ENCODE peak calls at places on chromosomes 2 and 18, in nine cellular contexts. Y is breast epithelium, W is BJ, V is A673, I is adrenal gland, X is tibial artery, H is GM12865, N is tibial nerve, T is prostate gland. S is an unnamed sample.

GRCh38 chr2:207066166-207066565 is 99.6 kb downstream of the KLF7 start:
- DNase-seq in V (no peak), T (no peak), W (no peak), N (no peak), X (no peak), H (no peak), Y (no peak), I (no peak), S (no peak)

GRCh38 chr2:187842978-187843847 is 289.0 kb upstream of the TFPI start:
- DNase-seq in N (peak), H (peak), V (peak), X (no peak), T (no peak), Y (no peak), W (peak), I (no peak), S (peak)

GRCh38 chr2:234300393-234300792 is 196.5 kb downstream of the ARL4C start:
- DNase-seq in V (no peak), T (no peak), Y (no peak), H (no peak), N (no peak), I (no peak), W (no peak), X (no peak), S (no peak)

GRCh38 chr18:44920441-44920840 is 239.8 kb downstream of the SETBP1 start:
- DNase-seq in Y (no peak), V (no peak), X (no peak), T (no peak), H (no peak), N (no peak), I (no peak), W (no peak), S (no peak)

GRCh38 chr2:82879803-82880202 is 1579.3 kb downstream of the SUCLG1 start:
- DNase-seq in V (no peak), X (no peak), W (no peak), Y (no peak), H (no peak), N (no peak), T (no peak), I (no peak), S (no peak)

GRCh38 chr2:235793163-235793752 is 299.4 kb downstream of the AGAP1 start:
- DNase-seq in W (no peak), X (no peak), I (no peak), Y (no peak), N (no peak), V (peak), H (peak), T (no peak), S (no peak)

GRCh38 chr2:196431957-196432356 is 207.6 kb upstream of the CCDC150 start:
- DNase-seq in V (peak), I (no peak), Y (no peak), H (no peak), N (no peak), X (no peak), T (no peak), W (no peak), S (no peak)

GRCh38 chr2:216350214-216350789 is 22.0 kb downstream of the MARCHF4 start:
- DNase-seq in Y (no peak), N (no peak), H (no peak), T (no peak), X (no peak), V (no peak), I (no peak), W (no peak), S (no peak)

GRCh38 chr2:64454316-64455030 is 511 bp downstream of the LGALSL start:
- DNase-seq in W (no peak), Y (peak), N (peak), T (peak), V (peak), H (peak), I (peak), X (peak), S (no peak)

GRCh38 chr2:219399716-219400478 is 12.2 kb upstream of the DNPEP start:
- DNase-seq in N (no peak), W (no peak), X (no peak), T (no peak), V (no peak), H (no peak), I (no peak), Y (no peak), S (no peak)

GRCh38 chr2:42100696-42101585 is 53.1 kb downstream of the PKDCC start:
- DNase-seq in T (no peak), X (peak), Y (peak), N (no peak), H (peak), V (peak), I (peak), W (peak), S (no peak)

GRCh38 chr2:164840930-164841718 is 499 bp downstream of the COBLL1 start:
- DNase-seq in I (peak), W (no peak), H (peak), V (peak), Y (peak), X (peak), N (no peak), T (peak), S (no peak)

GRCh38 chr18:48828713-48829442 is 121.9 kb downstream of the SMAD7 start:
- DNase-seq in V (peak), T (no peak), W (no peak), X (peak), I (peak), N (no peak), Y (peak), H (no peak), S (no peak)

GRCh38 chr2:98454500-98455235 is 10.0 kb downstream of the INPP4A start:
- DNase-seq in X (no peak), W (no peak), Y (no peak), N (no peak), H (peak), T (no peak), I (no peak), V (no peak), S (no peak)

GRCh38 chr2:195573314-195573713 is 83.7 kb upstream of the SLC39A10 start:
- DNase-seq in Y (no peak), W (no peak), I (no peak), V (no peak), H (no peak), X (no peak), N (no peak), T (no peak), S (no peak)

GRCh38 chr2:222799262-222799918 is 61.4 kb upstream of the ACSL3 start:
- DNase-seq in T (no peak), Y (no peak), N (no peak), V (no peak), H (no peak), X (no peak), I (no peak), W (no peak), S (no peak)

GRCh38 chr2:124585277-124585676 is 560.2 kb downstream of the CNTNAP5 start:
- DNase-seq in Y (no peak), W (no peak), X (no peak), N (no peak), V (no peak), H (no peak), T (no peak), I (no peak), S (no peak)
- TF ChIP-seq CTCF in Y (no peak), W (no peak), X (no peak), N (no peak), V (no peak), H (no peak), T (no peak), I (no peak), S (no peak)

GRCh38 chr2:120867290-120868231 is 131.9 kb downstream of the GLI2 start:
- DNase-seq in T (peak), V (peak), X (peak), Y (no peak), H (no peak), W (peak), I (peak), N (peak), S (no peak)
- H3K4me3 ChIP-seq in T (peak), V (peak), X (peak), Y (peak), H (no peak), W (peak), I (peak), N (peak), S (peak)

GRCh38 chr2:104733544-104733943 is 120.4 kb upstream of the POU3F3 start:
- DNase-seq in H (peak), W (no peak), I (no peak), T (no peak), X (no peak), Y (no peak), V (peak), N (no peak), S (no peak)
- TF ChIP-seq CTCF in H (peak), W (no peak), I (no peak), T (no peak), X (no peak), Y (no peak), V (peak), N (no peak), S (peak)

GRCh38 chr18:77248873-77249582 is 620 bp upstream of the GALR1 start:
- DNase-seq in X (no peak), Y (no peak), T (no peak), N (no peak), H (no peak), W (no peak), V (no peak), I (no peak), S (no peak)

GRCh38 chr18:77251730-77252050 is 2.0 kb downstream of the GALR1 start:
- DNase-seq in I (no peak), V (no peak), H (no peak), T (no peak), X (no peak), N (no peak), W (no peak), Y (no peak), S (no peak)

GRCh38 chr18:77250926-77251729 is 1.5 kb downstream of the GALR1 start:
- DNase-seq in I (no peak), W (no peak), H (no peak), X (no peak), V (no peak), N (no peak), Y (no peak), T (no peak), S (no peak)

GRCh38 chr18:77249583-77250500 is at the start of gene GALR1:
- DNase-seq in V (no peak), H (no peak), I (no peak), X (no peak), T (no peak), N (no peak), W (no peak), Y (no peak), S (no peak)

GRCh38 chr18:77250501-77250925 is 865 bp downstream of the GALR1 start:
- DNase-seq in N (no peak), T (no peak), V (no peak), X (no peak), Y (no peak), W (no peak), H (no peak), I (no peak), S (no peak)
- H3K4me3 ChIP-seq in N (peak), T (peak), V (no peak), X (peak), Y (peak), W (no peak), H (no peak), I (no peak), S (no peak)

GRCh38 chr2:84491256-84491655 is 25.0 kb upstream of the DNAH6 start:
- DNase-seq in X (no peak), V (no peak), I (no peak), Y (no peak), N (no peak), T (no peak), W (no peak), H (no peak), S (no peak)

GRCh38 chr2:84493494-84493893 is 22.8 kb upstream of the DNAH6 start:
- DNase-seq in Y (no peak), V (peak), X (no peak), I (no peak), T (no peak), N (no peak), W (peak), H (no peak), S (peak)

GRCh38 chr2:84491741-84492140 is 24.6 kb upstream of the DNAH6 start:
- DNase-seq in V (no peak), I (no peak), T (no peak), X (no peak), Y (no peak), W (no peak), N (no peak), H (no peak), S (no peak)

GRCh38 chr2:84494070-84494469 is 22.2 kb upstream of the DNAH6 start:
- DNase-seq in H (no peak), N (no peak), Y (no peak), V (no peak), I (no peak), X (no peak), T (no peak), W (no peak), S (no peak)

GRCh38 chr2:84492571-84492970 is 23.7 kb upstream of the DNAH6 start:
- DNase-seq in H (no peak), W (no peak), T (no peak), N (no peak), X (no peak), I (no peak), V (no peak), Y (no peak), S (no peak)
- TF ChIP-seq CTCF in H (no peak), W (no peak), T (no peak), N (no peak), X (no peak), I (no peak), V (peak), Y (no peak), S (no peak)

GRCh38 chr2:62774555-62775366 is 69.2 kb downstream of the EHBP1 start:
- DNase-seq in Y (no peak), X (no peak), N (peak), H (peak), T (peak), V (peak), W (no peak), I (peak), S (no peak)
- H3K4me3 ChIP-seq in Y (no peak), X (no peak), N (no peak), H (no peak), T (no peak), V (no peak), W (no peak), I (no peak), S (no peak)